ENCODE peak calls at places on chromosome 15, in six cellular contexts. One of them, this sample, is unnamed.
A peak's percentile ranks its signal among the peaks of the same experiment; 100 is the strongest.

GRCh38 chr15:35293353-35294130 is 208.4 kb upstream of the NANOGP8 start:
- DNase-seq in aorta: no peak
- DNase-seq in ovary: no peak
- DNase-seq in SK-N-MC: no peak
- DNase-seq in pancreas: no peak
- DNase-seq in RWPE1: peak; percentile 44
- DNase-seq in this sample: no peak

GRCh38 chr15:34079904-34080303 is 21.8 kb downstream of the EMC7 start:
- DNase-seq in aorta: no peak
- DNase-seq in SK-N-MC: no peak
- DNase-seq in RWPE1: no peak
- DNase-seq in pancreas: no peak
- DNase-seq in ovary: no peak
- DNase-seq in this sample: no peak

GRCh38 chr15:42012937-42013482 is 7.8 kb downstream of the PLA2G4E start:
- DNase-seq in RWPE1: no peak
- DNase-seq in pancreas: no peak
- DNase-seq in aorta: peak; percentile 26
- DNase-seq in SK-N-MC: no peak
- DNase-seq in ovary: no peak
- DNase-seq in this sample: no peak

GRCh38 chr15:89230277-89230676 is 8.9 kb upstream of the RLBP1 start:
- DNase-seq in ovary: no peak
- DNase-seq in aorta: no peak
- DNase-seq in RWPE1: no peak
- DNase-seq in pancreas: no peak
- DNase-seq in SK-N-MC: no peak
- DNase-seq in this sample: no peak

GRCh38 chr15:28104326-28104725 is 5.2 kb upstream of the OCA2 start:
- DNase-seq in pancreas: no peak
- DNase-seq in SK-N-MC: no peak
- DNase-seq in ovary: no peak
- DNase-seq in RWPE1: no peak
- DNase-seq in aorta: no peak
- DNase-seq in this sample: no peak

GRCh38 chr15:87354661-87355410 is 901.7 kb downstream of the NTRK3 start:
- DNase-seq in aorta: no peak
- DNase-seq in pancreas: no peak
- DNase-seq in RWPE1: peak; percentile 67
- DNase-seq in ovary: no peak
- DNase-seq in SK-N-MC: no peak
- DNase-seq in this sample: peak; percentile 79

GRCh38 chr15:35740761-35741160 is 194.8 kb upstream of the DPH6 start:
- DNase-seq in SK-N-MC: no peak
- DNase-seq in aorta: no peak
- DNase-seq in ovary: no peak
- DNase-seq in pancreas: no peak
- DNase-seq in RWPE1: no peak
- DNase-seq in this sample: no peak

GRCh38 chr15:96330450-96331140 is at the start of gene NR2F2:
- DNase-seq in pancreas: peak; percentile 99
- DNase-seq in SK-N-MC: no peak
- DNase-seq in ovary: peak; percentile 97
- DNase-seq in aorta: peak; percentile 97
- DNase-seq in RWPE1: peak; percentile 91
- DNase-seq in this sample: peak; percentile 93

GRCh38 chr15:39312984-39313383 is 267.9 kb upstream of the THBS1 start:
- DNase-seq in RWPE1: no peak
- DNase-seq in pancreas: no peak
- DNase-seq in SK-N-MC: no peak
- DNase-seq in aorta: no peak
- DNase-seq in ovary: no peak
- DNase-seq in this sample: no peak

GRCh38 chr15:89412906-89413411 is 78.3 kb upstream of the POLG start:
- DNase-seq in SK-N-MC: no peak
- DNase-seq in ovary: no peak
- DNase-seq in RWPE1: no peak
- DNase-seq in pancreas: no peak
- DNase-seq in aorta: no peak
- DNase-seq in this sample: no peak

GRCh38 chr15:69526086-69526485 is 73.5 kb downstream of the RPLP1 start:
- DNase-seq in SK-N-MC: no peak
- DNase-seq in ovary: no peak
- DNase-seq in RWPE1: no peak
- DNase-seq in aorta: no peak
- DNase-seq in pancreas: no peak
- DNase-seq in this sample: no peak

GRCh38 chr15:92079047-92079446 is 225.5 kb downstream of the SLCO3A1 start:
- DNase-seq in RWPE1: no peak
- DNase-seq in SK-N-MC: no peak
- DNase-seq in aorta: no peak
- DNase-seq in pancreas: no peak
- DNase-seq in ovary: no peak
- DNase-seq in this sample: no peak

GRCh38 chr15:43440721-43441281 is 52.2 kb downstream of the TP53BP1 start:
- DNase-seq in SK-N-MC: peak; percentile 69
- DNase-seq in pancreas: no peak
- DNase-seq in RWPE1: peak; percentile 94
- DNase-seq in aorta: no peak
- DNase-seq in ovary: peak; percentile 39
- DNase-seq in this sample: peak; percentile 78

GRCh38 chr15:93997071-93997658 is 234.2 kb upstream of the MCTP2 start:
- DNase-seq in SK-N-MC: no peak
- DNase-seq in ovary: no peak
- DNase-seq in aorta: no peak
- DNase-seq in RWPE1: peak; percentile 43
- DNase-seq in pancreas: no peak
- DNase-seq in this sample: no peak

GRCh38 chr15:81221449-81221848 is 24.8 kb downstream of the IL16 start:
- DNase-seq in pancreas: no peak
- DNase-seq in RWPE1: no peak
- DNase-seq in aorta: no peak
- DNase-seq in SK-N-MC: no peak
- DNase-seq in ovary: no peak
- DNase-seq in this sample: no peak

GRCh38 chr15:63023351-63023945 is 19.1 kb upstream of the TPM1 start:
- DNase-seq in pancreas: no peak
- DNase-seq in SK-N-MC: no peak
- DNase-seq in RWPE1: no peak
- DNase-seq in aorta: no peak
- DNase-seq in ovary: no peak
- DNase-seq in this sample: no peak

GRCh38 chr15:32994810-32995424 is 199.6 kb downstream of the FMN1 start:
- DNase-seq in ovary: no peak
- DNase-seq in RWPE1: peak; percentile 38
- DNase-seq in pancreas: no peak
- DNase-seq in aorta: no peak
- DNase-seq in SK-N-MC: peak; percentile 1
- DNase-seq in this sample: no peak

GRCh38 chr15:61794276-61794675 is 266.0 kb downstream of the VPS13C start:
- DNase-seq in SK-N-MC: no peak
- DNase-seq in RWPE1: no peak
- DNase-seq in ovary: no peak
- DNase-seq in aorta: no peak
- DNase-seq in pancreas: no peak
- DNase-seq in this sample: no peak

GRCh38 chr15:50058231-50058630 is 60.8 kb downstream of the ATP8B4 start:
- DNase-seq in RWPE1: no peak
- DNase-seq in SK-N-MC: no peak
- DNase-seq in pancreas: no peak
- DNase-seq in ovary: no peak
- DNase-seq in aorta: no peak
- DNase-seq in this sample: no peak

GRCh38 chr15:31079519-31079918 is 22.0 kb downstream of the TRPM1 start:
- DNase-seq in SK-N-MC: no peak
- DNase-seq in ovary: no peak
- DNase-seq in RWPE1: no peak
- DNase-seq in pancreas: no peak
- DNase-seq in aorta: no peak
- DNase-seq in this sample: peak; percentile 72

GRCh38 chr15:49279481-49280186 is 109.6 kb downstream of the GALK2 start:
- DNase-seq in aorta: no peak
- DNase-seq in ovary: no peak
- DNase-seq in pancreas: no peak
- DNase-seq in SK-N-MC: no peak
- DNase-seq in RWPE1: no peak
- DNase-seq in this sample: no peak

GRCh38 chr15:60720493-60721231 is 241.7 kb upstream of the ICE2 start:
- DNase-seq in pancreas: no peak
- DNase-seq in RWPE1: no peak
- DNase-seq in SK-N-MC: no peak
- DNase-seq in aorta: no peak
- DNase-seq in ovary: no peak
- DNase-seq in this sample: no peak

GRCh38 chr15:63256433-63256884 is 20.9 kb upstream of the APH1B start:
- DNase-seq in ovary: no peak
- DNase-seq in pancreas: no peak
- DNase-seq in SK-N-MC: peak; percentile 75
- DNase-seq in RWPE1: peak; percentile 81
- DNase-seq in aorta: no peak
- DNase-seq in this sample: no peak

GRCh38 chr15:100595964-100596363 is 6.0 kb downstream of the LINS1 start:
- DNase-seq in RWPE1: no peak
- DNase-seq in aorta: no peak
- DNase-seq in pancreas: no peak
- DNase-seq in ovary: no peak
- DNase-seq in SK-N-MC: no peak
- DNase-seq in this sample: no peak

GRCh38 chr15:100593431-100593830 is 8.6 kb downstream of the LINS1 start:
- DNase-seq in aorta: no peak
- DNase-seq in RWPE1: no peak
- DNase-seq in ovary: no peak
- DNase-seq in pancreas: no peak
- DNase-seq in SK-N-MC: no peak
- DNase-seq in this sample: no peak

GRCh38 chr15:100592898-100593297 is 9.1 kb downstream of the LINS1 start:
- DNase-seq in pancreas: no peak
- DNase-seq in SK-N-MC: no peak
- DNase-seq in aorta: no peak
- DNase-seq in RWPE1: no peak
- DNase-seq in ovary: no peak
- DNase-seq in this sample: no peak

GRCh38 chr15:100588638-100589242 is 13.2 kb downstream of the LINS1 start:
- DNase-seq in RWPE1: no peak
- DNase-seq in aorta: no peak
- DNase-seq in pancreas: no peak
- DNase-seq in SK-N-MC: no peak
- DNase-seq in ovary: no peak
- DNase-seq in this sample: no peak

GRCh38 chr15:100591835-100592234 is 10.1 kb downstream of the LINS1 start:
- DNase-seq in RWPE1: no peak
- DNase-seq in SK-N-MC: no peak
- DNase-seq in aorta: no peak
- DNase-seq in ovary: no peak
- DNase-seq in pancreas: no peak
- DNase-seq in this sample: no peak
- H3K27ac ChIP-seq in RWPE1: no peak overlapping the region
- H3K27ac ChIP-seq in SK-N-MC: no peak overlapping the region
- H3K27ac ChIP-seq in aorta: no peak overlapping the region
- H3K27ac ChIP-seq in ovary: no peak overlapping the region
- H3K27ac ChIP-seq in pancreas: no peak overlapping the region
- H3K27ac ChIP-seq in this sample: no peak overlapping the region

GRCh38 chr15:51736646-51737537 is 563 bp downstream of the LYSMD2 start:
- DNase-seq in pancreas: peak; percentile 75
- DNase-seq in SK-N-MC: no peak
- DNase-seq in RWPE1: peak; percentile 35
- DNase-seq in aorta: peak; percentile 80
- DNase-seq in ovary: peak; percentile 29
- DNase-seq in this sample: no peak
- H3K27ac ChIP-seq in pancreas: peak overlapping the region; percentile 88
- H3K27ac ChIP-seq in SK-N-MC: no peak overlapping the region
- H3K27ac ChIP-seq in RWPE1: peak overlapping the region; percentile 63
- H3K27ac ChIP-seq in aorta: no peak overlapping the region
- H3K27ac ChIP-seq in ovary: peak overlapping the region; percentile 73
- H3K27ac ChIP-seq in this sample: no peak overlapping the region

GRCh38 chr15:90581771-90582471 is 52.2 kb downstream of the CRTC3 start:
- DNase-seq in aorta: no peak
- DNase-seq in SK-N-MC: no peak
- DNase-seq in RWPE1: no peak
- DNase-seq in ovary: no peak
- DNase-seq in pancreas: no peak
- DNase-seq in this sample: no peak
- H3K27ac ChIP-seq in aorta: no peak overlapping the region
- H3K27ac ChIP-seq in SK-N-MC: peak overlapping the region; percentile 99
- H3K27ac ChIP-seq in RWPE1: no peak overlapping the region
- H3K27ac ChIP-seq in ovary: no peak overlapping the region
- H3K27ac ChIP-seq in pancreas: no peak overlapping the region
- H3K27ac ChIP-seq in this sample: no peak overlapping the region

GRCh38 chr15:99504071-99504822 is 61.5 kb upstream of the MEF2A start:
- DNase-seq in aorta: no peak
- DNase-seq in RWPE1: no peak
- DNase-seq in ovary: no peak
- DNase-seq in pancreas: no peak
- DNase-seq in SK-N-MC: no peak
- DNase-seq in this sample: no peak

GRCh38 chr15:99507016-99507731 is 58.6 kb upstream of the MEF2A start:
- DNase-seq in SK-N-MC: no peak
- DNase-seq in aorta: no peak
- DNase-seq in RWPE1: no peak
- DNase-seq in ovary: peak; percentile 76
- DNase-seq in pancreas: peak; percentile 56
- DNase-seq in this sample: no peak

GRCh38 chr15:99506399-99506798 is 59.4 kb upstream of the MEF2A start:
- DNase-seq in pancreas: no peak
- DNase-seq in SK-N-MC: no peak
- DNase-seq in aorta: no peak
- DNase-seq in RWPE1: no peak
- DNase-seq in ovary: no peak
- DNase-seq in this sample: no peak

GRCh38 chr15:99503411-99503810 is 62.4 kb upstream of the MEF2A start:
- DNase-seq in ovary: no peak
- DNase-seq in aorta: no peak
- DNase-seq in RWPE1: no peak
- DNase-seq in pancreas: no peak
- DNase-seq in SK-N-MC: no peak
- DNase-seq in this sample: no peak

DNA sequence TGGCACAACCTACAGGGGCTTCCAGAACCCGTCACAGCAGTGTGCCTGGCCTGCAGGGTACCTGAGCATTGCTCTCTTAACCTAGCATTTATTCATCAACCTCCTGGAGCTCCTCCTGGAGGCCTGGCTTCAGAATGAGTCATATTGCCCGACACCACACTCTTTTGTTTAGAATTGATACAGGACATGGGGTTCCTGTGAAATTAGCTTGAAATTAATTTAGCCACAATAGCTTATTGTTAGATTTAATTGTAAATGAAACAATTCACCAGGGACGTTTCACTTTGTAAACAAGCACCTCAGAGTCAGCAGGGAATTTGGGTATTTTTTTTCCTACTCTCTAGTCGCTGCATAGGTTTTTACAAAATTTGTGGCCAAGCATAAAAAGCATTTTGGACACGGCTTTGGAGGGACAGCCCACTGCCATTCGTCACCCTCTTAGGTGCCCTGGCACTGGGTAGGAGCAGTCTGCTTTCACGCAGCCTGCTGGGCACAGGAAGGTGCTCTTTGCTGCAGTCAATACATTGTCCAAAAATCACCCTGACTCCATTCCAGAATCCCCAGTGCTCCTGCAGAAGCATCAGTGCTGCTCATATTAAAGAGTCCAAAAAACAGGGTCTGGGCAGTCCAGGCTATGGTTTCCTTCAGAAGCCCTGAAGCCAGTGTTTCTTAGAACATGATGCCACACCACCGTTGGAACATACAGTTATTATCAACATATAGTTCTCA is 60.8 kb upstream of the MEF2A start:
- DNase-seq in pancreas: no peak
- DNase-seq in ovary: no peak
- DNase-seq in SK-N-MC: no peak
- DNase-seq in aorta: no peak
- DNase-seq in RWPE1: peak; percentile 40
- DNase-seq in this sample: no peak
- H3K27ac ChIP-seq in pancreas: no peak overlapping the region
- H3K27ac ChIP-seq in ovary: no peak overlapping the region
- H3K27ac ChIP-seq in SK-N-MC: no peak overlapping the region
- H3K27ac ChIP-seq in aorta: no peak overlapping the region
- H3K27ac ChIP-seq in RWPE1: no peak overlapping the region
- H3K27ac ChIP-seq in this sample: no peak overlapping the region

This sample was measured in epithelial cell of prostate.